ENCODE peak calls at places on chromosomes 3 and 15, in nine cellular contexts. O is IMR-90; C is activated CD8-positive, alpha-beta T cell treated with anti-CD3 and anti-CD28 coated beads for 36 hours; M is fibroblast of pulmonary artery; N is lower lobe of right lung; V is upper lobe of right lung; H is endothelial cell; T is bronchial epithelial cell; U is fibroblast of mammary gland. I is an unnamed sample.

GRCh38 chr3:136639069-136639468 is 113.1 kb downstream of the STAG1 start:
- DNase-seq in H (no peak), M (no peak), C (no peak), O (no peak), V (no peak), N (no peak), T (no peak), U (no peak), I (no peak)

GRCh38 chr3:73298243-73299183 is 237.1 kb downstream of the EBLN2 start:
- DNase-seq in O (no peak), H (no peak), M (no peak), U (no peak), N (no peak), T (no peak), V (no peak), C (no peak), I (no peak)

GRCh38 chr3:55097441-55097840 is 169.6 kb upstream of the LRTM1 start:
- DNase-seq in O (no peak), H (no peak), V (no peak), C (no peak), M (no peak), N (no peak), U (peak; percentile 58), T (no peak), I (no peak)

GRCh38 chr3:14445773-14446172 is 43.4 kb downstream of the SLC6A6 start:
- DNase-seq in U (no peak), O (no peak), V (no peak), C (no peak), N (no peak), M (no peak), H (no peak), T (no peak), I (no peak)

GRCh38 chr3:107574650-107575049 is 51.9 kb downstream of the BBX start:
- DNase-seq in U (peak; percentile 65), N (no peak), V (no peak), C (peak; percentile 22), M (peak; percentile 72), H (peak; percentile 31), O (peak; percentile 51), T (peak; percentile 28), I (no peak)

GRCh38 chr3:4739289-4740236 is 239.7 kb upstream of the BHLHE40 start:
- DNase-seq in U (no peak), V (no peak), M (no peak), H (no peak), N (no peak), O (no peak), C (peak; percentile 69), T (no peak), I (no peak)

GRCh38 chr15:87733005-87733404 is 523.5 kb downstream of the NTRK3 start:
- DNase-seq in C (no peak), T (no peak), U (no peak), O (peak; percentile 50), H (no peak), N (no peak), M (peak; percentile 21), V (no peak), I (no peak)

GRCh38 chr3:113054552-113054951 is 63.8 kb downstream of the GTPBP8 start:
- DNase-seq in N (no peak), V (no peak), H (no peak), M (peak; percentile 79), C (no peak), O (peak; percentile 69), U (peak; percentile 90), T (peak; percentile 80), I (no peak)

GRCh38 chr3:39466988-39467387 is 492 bp upstream of the MOBP start:
- DNase-seq in N (no peak), V (no peak), M (no peak), H (no peak), U (no peak), O (no peak), T (no peak), C (no peak), I (no peak)

GRCh38 chr3:196740476-196741400 is 1.1 kb downstream of the PAK2 start:
- DNase-seq in H (no peak), M (peak; percentile 62), C (peak; percentile 77), N (no peak), O (peak; percentile 56), T (peak; percentile 56), U (peak; percentile 72), V (peak; percentile 61), I (no peak)

GRCh38 chr15:83973816-83974215 is 261.8 kb upstream of the GOLGA6L4 start:
- DNase-seq in V (no peak), T (peak; percentile 11), N (no peak), U (peak; percentile 17), C (peak; percentile 20), H (no peak), M (peak; percentile 32), O (peak; percentile 4), I (no peak)

GRCh38 chr3:15982667-15983145 is 184.9 kb upstream of the ANKRD28 start:
- DNase-seq in U (peak; percentile 97), T (peak; percentile 99), N (no peak), M (peak; percentile 83), V (no peak), C (no peak), H (no peak), O (peak; percentile 96), I (no peak)

GRCh38 chr3:131503328-131503650 is 518 bp upstream of the MRPL3 start:
- DNase-seq in C (no peak), T (no peak), H (no peak), O (no peak), V (no peak), M (peak; percentile 1), N (no peak), U (peak; percentile 77), I (no peak)

GRCh38 chr3:108488631-108489030 is 21.8 kb downstream of the MYH15 start:
- DNase-seq in U (peak; percentile 74), T (peak; percentile 75), V (no peak), H (no peak), O (peak; percentile 93), N (no peak), M (peak; percentile 87), C (no peak), I (no peak)

GRCh38 chr3:188183452-188183851 is 29.5 kb downstream of the LPP start:
- DNase-seq in V (no peak), N (no peak), H (no peak), C (no peak), T (no peak), O (no peak), M (no peak), U (no peak), I (no peak)

GRCh38 chr3:27253831-27254230 is 115.4 kb downstream of the NEK10 start:
- DNase-seq in O (peak; percentile 21), U (peak; percentile 45), C (peak; percentile 32), H (peak; percentile 51), N (peak; percentile 48), V (peak; percentile 71), M (peak; percentile 51), T (peak; percentile 61), I (no peak)

GRCh38 chr15:96237002-96237401 is 93.5 kb upstream of the NR2F2 start:
- DNase-seq in N (no peak), V (no peak), T (no peak), O (no peak), M (peak; percentile 53), H (no peak), C (no peak), U (peak; percentile 23), I (no peak)

GRCh38 chr3:46112296-46112695 is 85.0 kb upstream of the XCR1 start:
- DNase-seq in O (no peak), N (no peak), M (no peak), U (peak; percentile 62), C (no peak), H (no peak), V (no peak), T (peak; percentile 78), I (no peak)

GRCh38 chr15:51837784-51838183 is 8.3 kb downstream of the TMOD3 start:
- DNase-seq in H (no peak), N (no peak), T (no peak), O (peak; percentile 55), C (peak; percentile 43), U (no peak), M (peak; percentile 39), V (no peak), I (no peak)

DNA sequence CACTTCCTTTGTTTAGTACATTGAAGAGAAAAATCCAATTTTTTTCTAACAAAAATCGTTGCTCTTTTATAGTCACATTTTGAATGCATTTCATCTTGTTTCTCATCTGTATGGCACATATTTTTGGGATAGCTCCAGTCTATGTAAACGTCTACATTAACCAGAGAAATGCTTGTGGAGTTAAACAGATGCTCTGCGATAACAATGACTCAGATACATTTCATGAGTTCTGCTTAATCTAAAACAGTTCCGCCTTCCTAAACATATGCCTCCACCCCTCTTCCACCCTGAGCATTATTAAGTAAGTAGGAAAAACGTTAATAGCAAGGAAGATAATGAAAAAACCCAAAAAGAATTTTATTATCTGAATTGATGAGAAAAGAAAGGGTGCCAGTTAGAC is 396.1 kb downstream of the TUSC7 start:
- DNase-seq in C (no peak), O (peak; percentile 90), N (no peak), V (no peak), T (no peak), H (no peak), U (peak; percentile 83), M (peak; percentile 8), I (no peak)
- TF ChIP-seq CTCF in C (no peak), O (no peak), N (no peak), V (no peak), T (no peak), H (no peak), U (no peak), M (no peak), I (no peak)

GRCh38 chr3:10619989-10620832 is 114.8 kb upstream of the ATP2B2 start:
- DNase-seq in H (no peak), T (no peak), O (no peak), C (no peak), U (no peak), V (peak; percentile 33), N (no peak), M (no peak), I (no peak)
- TF ChIP-seq CTCF in H (no peak), T (no peak), O (no peak), C (no peak), U (no peak), V (no peak), N (no peak), M (no peak), I (no peak)

DNA sequence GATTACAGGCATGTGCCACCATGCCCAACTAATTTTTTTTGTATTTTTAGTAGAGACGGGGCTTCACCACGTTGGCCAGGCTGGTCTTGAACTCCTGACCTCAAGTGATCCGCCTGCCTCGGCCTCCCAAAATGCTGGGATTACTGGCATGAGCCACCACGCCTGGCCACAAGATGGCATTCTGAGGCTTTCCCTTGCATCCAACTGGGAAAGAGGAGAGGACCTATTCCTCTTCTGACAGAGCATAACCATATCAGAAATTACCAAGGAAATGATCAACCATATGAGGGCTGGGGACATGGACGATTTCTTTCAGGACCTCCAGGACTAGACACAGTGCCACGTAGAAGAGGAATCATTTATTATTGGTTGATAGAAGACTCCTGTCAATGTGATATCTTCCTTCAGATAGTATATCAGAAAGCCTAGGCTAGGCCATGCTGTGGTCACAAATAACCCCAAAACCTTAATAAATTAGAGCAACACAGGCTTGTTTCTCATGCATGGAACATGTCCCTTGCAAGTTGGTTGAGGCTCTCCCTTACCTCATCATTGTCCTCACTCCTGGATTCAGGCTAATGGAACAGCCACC is 372.3 kb upstream of the IL12A start:
- DNase-seq in U (peak; percentile 60), T (peak; percentile 48), H (peak; percentile 55), C (no peak), O (peak; percentile 68), V (peak; percentile 68), N (peak; percentile 58), M (peak; percentile 66), I (peak; percentile 87)
- TF ChIP-seq CTCF in U (peak; percentile 61), T (peak; percentile 65), H (peak; percentile 45), C (no peak), O (peak; percentile 67), V (peak; percentile 66), N (peak; percentile 64), M (peak; percentile 64), I (peak; percentile 92)

GRCh38 chr3:189340680-189341460 is 169.1 kb downstream of the TPRG1 start:
- DNase-seq in U (peak; percentile 17), O (no peak), V (no peak), H (peak; percentile 9), N (no peak), M (peak; percentile 11), C (peak; percentile 41), T (no peak), I (no peak)
- TF ChIP-seq CTCF in U (peak; percentile 37), O (peak; percentile 5), V (peak; percentile 8), H (no peak), N (no peak), M (peak; percentile 22), C (peak; percentile 40), T (peak; percentile 26), I (peak; percentile 29)

I was measured in osteocyte.